ENCODE peak calls at places on chromosomes 11 and 22, in four cellular contexts. One of them, this sample, is unnamed.

GRCh38 chr22:39462443-39463147 is 5.8 kb downstream of the MGAT3 start:
- DNase-seq in SJSA1: peak; percentile 40
- DNase-seq in lower leg skin: no peak
- DNase-seq in CD4-positive, alpha-beta T cell: no peak
- DNase-seq in this sample: no peak

GRCh38 chr11:122852071-122852831 is 14.0 kb downstream of the CRTAM start:
- DNase-seq in SJSA1: no peak
- DNase-seq in lower leg skin: no peak
- DNase-seq in CD4-positive, alpha-beta T cell: peak; percentile 20
- DNase-seq in this sample: no peak

GRCh38 chr11:17298302-17298701 is 21.8 kb downstream of the NUCB2 start:
- DNase-seq in SJSA1: no peak
- DNase-seq in lower leg skin: no peak
- DNase-seq in CD4-positive, alpha-beta T cell: no peak
- DNase-seq in this sample: no peak

GRCh38 chr11:62535802-62536201 is 10.8 kb downstream of the AHNAK start:
- DNase-seq in SJSA1: peak; percentile 58
- DNase-seq in lower leg skin: no peak
- DNase-seq in CD4-positive, alpha-beta T cell: no peak
- DNase-seq in this sample: no peak

GRCh38 chr22:45531944-45532631 is 29.4 kb downstream of the FBLN1 start:
- DNase-seq in SJSA1: no peak
- DNase-seq in lower leg skin: no peak
- DNase-seq in CD4-positive, alpha-beta T cell: no peak
- DNase-seq in this sample: no peak

GRCh38 chr22:32413715-32414114 is 1.7 kb upstream of the RTCB start:
- DNase-seq in SJSA1: no peak
- DNase-seq in lower leg skin: no peak
- DNase-seq in CD4-positive, alpha-beta T cell: no peak
- DNase-seq in this sample: no peak

GRCh38 chr22:31062566-31063230 is 18.4 kb upstream of the SMTN start:
- DNase-seq in SJSA1: no peak
- DNase-seq in lower leg skin: no peak
- DNase-seq in CD4-positive, alpha-beta T cell: no peak
- DNase-seq in this sample: no peak

GRCh38 chr11:76602431-76602861 is 68.1 kb downstream of the LRRC32 start:
- DNase-seq in SJSA1: no peak
- DNase-seq in lower leg skin: peak; percentile 93
- DNase-seq in CD4-positive, alpha-beta T cell: no peak
- DNase-seq in this sample: no peak

GRCh38 chr11:15926071-15926470 is 430.3 kb downstream of the SOX6 start:
- DNase-seq in SJSA1: no peak
- DNase-seq in lower leg skin: peak; percentile 48
- DNase-seq in CD4-positive, alpha-beta T cell: no peak
- DNase-seq in this sample: no peak

GRCh38 chr11:76903325-76903724 is 42.6 kb downstream of the ACER3 start:
- DNase-seq in SJSA1: no peak
- DNase-seq in lower leg skin: no peak
- DNase-seq in CD4-positive, alpha-beta T cell: no peak
- DNase-seq in this sample: no peak

GRCh38 chr11:63862923-63863322 is 24.0 kb downstream of the MARK2 start:
- DNase-seq in SJSA1: no peak
- DNase-seq in lower leg skin: no peak
- DNase-seq in CD4-positive, alpha-beta T cell: no peak
- DNase-seq in this sample: no peak